ENCODE peak calls at places on chromosomes 5 and 9, in nine cellular contexts. E is fibroblast of gingiva; H is lung; S is CD8-positive, alpha-beta memory T cell; D is GM12891; Q is HTR-8/SVneo; O is cardiac muscle cell; Z is stimulated activated CD8-positive, alpha-beta memory T cell treated with anti-CD3 and anti-CD28 coated beads, Interleukin-15, amount 100 ng/mL, for 24 hours; B is HCT116. W is an unnamed sample.

GRCh38 chr5:172841-173251 is 18.4 kb upstream of the LRRC14B start:
- DNase-seq in E (no peak), H (no peak), S (no peak), D (no peak), Q (no peak), O (no peak), Z (no peak), B (no peak), W (no peak)

GRCh38 chr5:169024426-169024825 is 276.5 kb downstream of the SLIT3 start:
- DNase-seq in E (no peak), H (no peak), S (no peak), D (no peak), Q (no peak), O (peak; percentile 58), Z (no peak), B (no peak), W (no peak)

GRCh38 chr9:132412089-132412488 is 2.1 kb downstream of the CFAP77 start:
- DNase-seq in E (no peak), H (no peak), S (peak; percentile 11), D (no peak), Q (peak; percentile 10), O (peak; percentile 21), Z (no peak), B (peak; percentile 8), W (peak; percentile 22)

GRCh38 chr5:96995419-96995818 is 59.5 kb downstream of the LNPEP start:
- DNase-seq in E (no peak), H (no peak), S (no peak), D (no peak), Q (no peak), O (no peak), Z (no peak), B (no peak), W (no peak)

GRCh38 chr9:113223963-113224362 is 2.6 kb downstream of the SLC31A1 start:
- DNase-seq in E (peak; percentile 77), H (no peak), S (no peak), D (no peak), Q (no peak), O (peak; percentile 67), Z (no peak), B (no peak), W (no peak)

GRCh38 chr9:137410891-137411249 is 12.1 kb downstream of the EXD3 start:
- DNase-seq in E (no peak), H (no peak), S (no peak), D (no peak), Q (no peak), O (no peak), Z (no peak), B (no peak), W (no peak)

GRCh38 chr9:98075332-98075805 is 18.8 kb downstream of the NANS start:
- DNase-seq in E (peak; percentile 84), H (no peak), S (no peak), D (no peak), Q (no peak), O (peak; percentile 78), Z (no peak), B (peak; percentile 40), W (no peak)

GRCh38 chr9:92734931-92735906 is 29.4 kb downstream of the BICD2 start:
- DNase-seq in E (no peak), H (no peak), S (no peak), D (no peak), Q (no peak), O (no peak), Z (no peak), B (no peak), W (no peak)

GRCh38 chr5:109838157-109838556 is 148.4 kb downstream of the MAN2A1 start:
- DNase-seq in E (no peak), H (no peak), S (no peak), D (no peak), Q (no peak), O (no peak), Z (no peak), B (no peak), W (no peak)

GRCh38 chr5:109630109-109630508 is 59.6 kb upstream of the MAN2A1 start:
- DNase-seq in E (no peak), H (no peak), S (no peak), D (no peak), Q (no peak), O (peak; percentile 0), Z (no peak), B (no peak), W (no peak)

GRCh38 chr9:137312852-137313325 is 10.8 kb upstream of the NRARP start:
- DNase-seq in E (no peak), H (no peak), S (no peak), D (peak; percentile 24), Q (no peak), O (no peak), Z (no peak), B (no peak), W (no peak)

GRCh38 chr5:124643306-124643705 is 103.1 kb downstream of the ZNF608 start:
- DNase-seq in E (no peak), H (no peak), S (no peak), D (no peak), Q (no peak), O (no peak), Z (no peak), B (no peak), W (no peak)

GRCh38 chr5:108312258-108312657 is 69.6 kb downstream of the FBXL17 start:
- DNase-seq in E (no peak), H (no peak), S (no peak), D (no peak), Q (no peak), O (no peak), Z (no peak), B (no peak), W (peak; percentile 39)

GRCh38 chr9:18330736-18331335 is 143.1 kb upstream of the ADAMTSL1 start:
- DNase-seq in E (no peak), H (no peak), S (no peak), D (no peak), Q (no peak), O (peak; percentile 51), Z (no peak), B (no peak), W (peak; percentile 6)

GRCh38 chr9:129575818-129576217 is 45.1 kb downstream of the C9orf50 start:
- DNase-seq in E (no peak), H (no peak), S (no peak), D (no peak), Q (no peak), O (peak; percentile 61), Z (no peak), B (no peak), W (no peak)

GRCh38 chr5:154118832-154119442 is 71.6 kb upstream of the GALNT10 start:
- DNase-seq in E (no peak), H (no peak), S (no peak), D (peak; percentile 10), Q (peak; percentile 8), O (no peak), Z (no peak), B (no peak), W (no peak)

GRCh38 chr9:3435732-3436131 is 90.1 kb downstream of the RFX3 start:
- DNase-seq in E (no peak), H (no peak), S (no peak), D (no peak), Q (no peak), O (no peak), Z (no peak), B (no peak), W (peak; percentile 42)

GRCh38 chr5:163458778-163459405 is 1.0 kb downstream of the NUDCD2 start:
- DNase-seq in E (no peak), H (no peak), S (no peak), D (no peak), Q (no peak), O (no peak), Z (no peak), B (no peak), W (peak; percentile 11)

GRCh38 chr9:133505901-133506652 is 18.7 kb downstream of the MYMK start:
- DNase-seq in E (peak; percentile 87), H (peak; percentile 40), S (no peak), D (no peak), Q (no peak), O (peak; percentile 98), Z (no peak), B (no peak), W (no peak)

GRCh38 chr5:173303878-173304590 is 24.2 kb downstream of the STC2 start:
- DNase-seq in E (no peak), H (no peak), S (no peak), D (no peak), Q (peak; percentile 68), O (no peak), Z (no peak), B (no peak), W (no peak)

GRCh38 chr5:145204741-145205140 is 630.4 kb downstream of the PRELID2 start:
- DNase-seq in E (no peak), H (no peak), S (no peak), D (no peak), Q (no peak), O (no peak), Z (no peak), B (no peak), W (no peak)

GRCh38 chr5:109688647-109688998 is 1.1 kb upstream of the MAN2A1 start:
- DNase-seq in E (no peak), H (no peak), S (no peak), D (no peak), Q (no peak), O (no peak), Z (no peak), B (peak; percentile 48), W (peak; percentile 14)

GRCh38 chr5:135155616-135156214 is 121.7 kb upstream of the PITX1 start:
- DNase-seq in E (no peak), H (no peak), S (no peak), D (no peak), Q (no peak), O (no peak), Z (no peak), B (no peak), W (peak; percentile 86)

GRCh38 chr9:107049046-107049824 is 186.3 kb downstream of the ZNF462 start:
- DNase-seq in E (no peak), H (no peak), S (no peak), D (no peak), Q (no peak), O (no peak), Z (no peak), B (no peak), W (no peak)

GRCh38 chr5:43192558-43193170 is 639 bp downstream of the NIM1K start:
- DNase-seq in E (peak; percentile 18), H (no peak), S (peak; percentile 5), D (no peak), Q (no peak), O (peak; percentile 35), Z (peak; percentile 1), B (no peak), W (peak; percentile 57)

GRCh38 chr9:5587024-5587423 is 41.9 kb upstream of the RIC1 start:
- DNase-seq in E (peak; percentile 9), H (no peak), S (no peak), D (no peak), Q (no peak), O (peak; percentile 67), Z (no peak), B (no peak), W (no peak)

GRCh38 chr9:95087659-95088242 is 229.8 kb downstream of the FANCC start:
- DNase-seq in E (no peak), H (no peak), S (no peak), D (no peak), Q (no peak), O (no peak), Z (no peak), B (no peak), W (no peak)

GRCh38 chr9:137178939-137179630 is 7.2 kb upstream of the TMEM210 start:
- DNase-seq in E (no peak), H (no peak), S (no peak), D (no peak), Q (no peak), O (no peak), Z (no peak), B (no peak), W (no peak)

GRCh38 chr9:68446836-68447235 is 90.4 kb downstream of the PGM5 start:
- DNase-seq in E (no peak), H (no peak), S (no peak), D (no peak), Q (no peak), O (no peak), Z (no peak), B (no peak), W (peak; percentile 59)

GRCh38 chr9:91489391-91489899 is 65.8 kb upstream of the NFIL3 start:
- DNase-seq in E (no peak), H (no peak), S (no peak), D (no peak), Q (no peak), O (no peak), Z (no peak), B (no peak), W (no peak)

GRCh38 chr9:92969516-92970466 is 22.5 kb downstream of the FGD3 start:
- DNase-seq in E (no peak), H (no peak), S (no peak), D (no peak), Q (no peak), O (no peak), Z (no peak), B (no peak), W (no peak)

W was measured in G401.